ENCODE peak calls at places on chromosome 15, in eight cellular contexts. J is nephron progenitor cell, O is adrenal gland, U is RWPE1, Q is bronchial epithelial cell, W is left ventricle myocardium inferior, R is BJ, I is GM12865. C is an unnamed sample.

GRCh38 chr15:92899910-92900711 is at the start of gene CHD2:
- DNase-seq in J (peak; percentile 72), O (peak; percentile 72), U (peak; percentile 91), Q (peak; percentile 89), W (peak; percentile 37), R (no peak), I (peak; percentile 93), C (no peak)

GRCh38 chr15:69056365-69056764 is 41.9 kb downstream of the NOX5 start:
- DNase-seq in J (no peak), O (no peak), U (peak; percentile 71), Q (peak; percentile 68), W (no peak), R (no peak), I (no peak), C (no peak)

GRCh38 chr15:57782731-57783130 is 76.2 kb downstream of the POLR2M start:
- DNase-seq in J (no peak), O (no peak), U (no peak), Q (no peak), W (no peak), R (no peak), I (no peak), C (no peak)

GRCh38 chr15:72803006-72803405 is 19.4 kb upstream of the ADPGK start:
- DNase-seq in J (no peak), O (no peak), U (no peak), Q (no peak), W (no peak), R (no peak), I (no peak), C (no peak)

GRCh38 chr15:54559405-54560064 is 581.3 kb downstream of the UNC13C start:
- DNase-seq in J (no peak), O (peak; percentile 49), U (no peak), Q (no peak), W (peak; percentile 15), R (no peak), I (peak; percentile 35), C (no peak)

GRCh38 chr15:74664028-74664616 is 31.7 kb downstream of the EDC3 start:
- DNase-seq in J (no peak), O (peak; percentile 47), U (no peak), Q (peak; percentile 54), W (peak; percentile 36), R (no peak), I (no peak), C (no peak)

GRCh38 chr15:66595937-66596545 is 30.2 kb upstream of the LCTL start:
- DNase-seq in J (no peak), O (no peak), U (no peak), Q (peak; percentile 44), W (no peak), R (no peak), I (no peak), C (no peak)

GRCh38 chr15:68559342-68560310 is 19.2 kb upstream of the CORO2B start:
- DNase-seq in J (peak; percentile 94), O (peak; percentile 73), U (peak; percentile 78), Q (peak; percentile 44), W (peak; percentile 83), R (no peak), I (peak; percentile 68), C (peak; percentile 31)

GRCh38 chr15:82176528-82176927 is 86.0 kb downstream of the EFL1 start:
- DNase-seq in J (no peak), O (no peak), U (no peak), Q (peak; percentile 10), W (no peak), R (no peak), I (no peak), C (no peak)

GRCh38 chr15:26102988-26103387 is 239.9 kb upstream of the ATP10A start:
- DNase-seq in J (no peak), O (no peak), U (peak; percentile 20), Q (no peak), W (no peak), R (no peak), I (no peak), C (no peak)

GRCh38 chr15:77659350-77660321 is 26.9 kb upstream of the LINGO1 start:
- DNase-seq in J (peak; percentile 76), O (peak; percentile 92), U (peak; percentile 74), Q (peak; percentile 28), W (peak; percentile 34), R (no peak), I (peak; percentile 54), C (peak; percentile 9)

GRCh38 chr15:40633178-40633577 is 39.1 kb downstream of the KNL1 start:
- DNase-seq in J (no peak), O (no peak), U (no peak), Q (peak; percentile 37), W (no peak), R (peak; percentile 19), I (no peak), C (peak; percentile 37)

GRCh38 chr15:73683624-73684536 is at the start of gene CD276:
- DNase-seq in J (peak; percentile 89), O (peak; percentile 91), U (peak; percentile 77), Q (no peak), W (peak; percentile 83), R (no peak), I (no peak), C (no peak)

GRCh38 chr15:62568004-62568403 is 402.9 kb upstream of the C2CD4B start:
- DNase-seq in J (no peak), O (no peak), U (no peak), Q (no peak), W (no peak), R (no peak), I (no peak), C (no peak)

GRCh38 chr15:67735896-67736295 is 89.4 kb upstream of the SKOR1 start:
- DNase-seq in J (no peak), O (no peak), U (no peak), Q (no peak), W (no peak), R (no peak), I (peak; percentile 15), C (no peak)

DNA sequence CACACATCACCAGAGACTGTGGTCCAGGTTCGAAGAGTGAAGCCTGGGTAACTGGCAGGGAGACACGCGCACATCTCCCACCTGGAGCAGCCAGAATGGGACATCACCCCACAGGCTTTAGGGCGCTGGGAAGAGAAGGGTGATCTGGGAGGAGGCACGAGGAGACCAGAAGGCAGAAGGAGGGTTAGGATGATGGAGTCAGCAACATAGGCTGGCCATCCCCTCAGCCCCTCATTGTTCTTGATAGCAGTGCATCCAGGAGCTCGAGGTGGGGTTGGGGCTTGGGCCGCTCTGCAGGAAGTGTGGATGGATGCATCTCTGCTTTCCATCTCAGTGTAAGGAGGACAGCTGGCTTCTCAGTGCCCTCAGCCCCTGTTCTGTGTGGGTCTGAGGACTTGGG is 15.2 kb downstream of the PLA2G4F start:
- DNase-seq in J (no peak), O (no peak), U (no peak), Q (no peak), W (no peak), R (no peak), I (no peak), C (no peak)
- TF ChIP-seq CTCF in J (no peak), O (no peak), U (no peak), Q (no peak), W (no peak), R (no peak), I (no peak), C (no peak)

GRCh38 chr15:56232058-56232457 is 11.6 kb downstream of the RFX7 start:
- DNase-seq in J (no peak), O (no peak), U (no peak), Q (no peak), W (no peak), R (no peak), I (no peak), C (no peak)
- TF ChIP-seq CTCF in J (no peak), O (no peak), U (no peak), Q (no peak), W (no peak), R (no peak), I (no peak), C (no peak)

GRCh38 chr15:29569533-29570092 is 252.7 kb downstream of the TJP1 start:
- DNase-seq in J (peak; percentile 40), O (no peak), U (no peak), Q (no peak), W (no peak), R (no peak), I (no peak), C (no peak)

GRCh38 chr15:29566914-29567313 is 255.4 kb downstream of the TJP1 start:
- DNase-seq in J (no peak), O (no peak), U (no peak), Q (no peak), W (no peak), R (no peak), I (no peak), C (no peak)

GRCh38 chr15:29570121-29570930 is 251.9 kb downstream of the TJP1 start:
- DNase-seq in J (peak; percentile 58), O (no peak), U (no peak), Q (no peak), W (no peak), R (no peak), I (no peak), C (no peak)

GRCh38 chr15:29567336-29567735 is 254.9 kb downstream of the TJP1 start:
- DNase-seq in J (no peak), O (no peak), U (no peak), Q (no peak), W (no peak), R (no peak), I (no peak), C (no peak)

DNA sequence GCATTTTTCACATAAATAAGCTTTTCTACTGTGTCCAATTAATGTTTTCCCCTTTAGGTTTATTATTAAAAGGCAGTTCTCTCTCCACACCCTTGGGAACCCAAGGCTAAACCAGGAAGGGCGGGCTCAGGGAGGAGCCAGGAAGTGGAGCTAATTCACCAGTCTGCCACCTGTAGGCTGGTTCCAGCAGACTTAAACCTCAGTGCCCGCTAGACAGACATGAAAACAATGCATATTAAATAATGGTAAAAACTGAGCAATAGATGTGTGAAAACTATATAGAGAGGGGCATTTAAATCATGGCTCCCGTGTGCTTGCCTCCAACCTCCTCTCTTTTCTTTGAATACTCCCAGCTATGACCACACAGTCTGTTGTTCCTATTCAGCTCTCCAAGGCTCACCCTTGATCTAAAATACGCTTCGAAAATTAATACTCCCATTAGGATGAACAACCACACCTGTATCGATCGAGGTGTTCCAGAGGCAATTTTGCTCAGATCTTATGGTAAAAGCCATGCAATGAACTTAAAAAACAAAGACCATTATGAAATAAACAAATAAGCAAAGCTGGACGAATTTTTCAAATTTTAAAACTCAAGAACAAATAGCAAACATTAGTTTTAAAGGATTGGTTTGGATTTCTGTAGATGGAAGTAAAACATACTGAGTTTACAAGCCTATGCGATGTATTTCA is 253.3 kb downstream of the TJP1 start:
- DNase-seq in J (peak; percentile 27), O (no peak), U (peak; percentile 71), Q (peak; percentile 57), W (no peak), R (no peak), I (peak; percentile 7), C (no peak)
- TF ChIP-seq CTCF in J (no peak), O (no peak), U (peak; percentile 28), Q (peak; percentile 47), W (peak; percentile 40), R (no peak), I (no peak), C (peak; percentile 11)

GRCh38 chr15:65212097-65212496 is 824 bp upstream of the CILP start:
- DNase-seq in J (no peak), O (no peak), U (no peak), Q (no peak), W (no peak), R (no peak), I (peak; percentile 66), C (no peak)
- TF ChIP-seq CTCF in J (peak; percentile 33), O (no peak), U (no peak), Q (peak; percentile 46), W (peak; percentile 40), R (peak; percentile 41), I (peak; percentile 71), C (peak; percentile 62)

GRCh38 chr15:52383100-52383588 is 87.5 kb upstream of the MYO5C start:
- DNase-seq in J (no peak), O (no peak), U (no peak), Q (peak; percentile 6), W (no peak), R (no peak), I (peak; percentile 80), C (no peak)
- TF ChIP-seq CTCF in J (no peak), O (no peak), U (no peak), Q (no peak), W (no peak), R (no peak), I (no peak), C (no peak)